ENCODE peak calls at places on chromosomes 11 and 22, in six cellular contexts. C is mesenchymal stem cell; V is breast epithelium; E is CD8-positive, alpha-beta T cell; T is aorta; Y is lung. J is an unnamed sample. For H3K9me3, the result is how much of the 10 kb centered on the place peaks cover.

GRCh38 chr22:41524283-41524682 is 20.0 kb downstream of the POLR3H start:
- DNase-seq in E (no peak), T (peak), Y (peak), V (peak), C (peak), J (no peak)

GRCh38 chr11:105181100-105181499 is 41.5 kb upstream of the CARD18 start:
- DNase-seq in E (no peak), V (no peak), Y (no peak), T (no peak), C (peak), J (peak)

GRCh38 chr11:61579398-61580291 is 1.2 kb downstream of the SYT7 start:
- DNase-seq in Y (no peak), V (no peak), T (no peak), E (no peak), C (no peak), J (no peak)

GRCh38 chr11:12182650-12183511 is 72.5 kb downstream of the MICAL2 start:
- DNase-seq in V (no peak), T (peak), E (no peak), C (peak), Y (peak), J (peak)

GRCh38 chr22:19873138-19873959 is 18.7 kb upstream of the GNB1L start:
- DNase-seq in T (peak), E (no peak), C (no peak), Y (no peak), V (no peak), J (peak)

GRCh38 chr11:102760355-102761035 is 19.9 kb downstream of the MMP10 start:
- DNase-seq in E (no peak), Y (no peak), V (no peak), T (no peak), C (peak), J (peak)

GRCh38 chr22:17222503-17222902 is 3.3 kb upstream of the ADA2 start:
- DNase-seq in C (no peak), V (no peak), Y (no peak), T (no peak), E (no peak), J (no peak)

GRCh38 chr11:91776660-91777059 is 448.0 kb upstream of the FAT3 start:
- DNase-seq in E (no peak), V (no peak), T (no peak), Y (no peak), C (no peak), J (no peak)

GRCh38 chr11:63682045-63682915 is 980 bp downstream of the RTN3 start:
- DNase-seq in V (no peak), T (no peak), Y (no peak), E (no peak), C (peak), J (peak)

GRCh38 chr11:124623861-124624525 is 1.3 kb downstream of the TBRG1 start:
- DNase-seq in E (no peak), C (peak), T (no peak), V (no peak), Y (no peak), J (no peak)

GRCh38 chr11:6667733-6668374 is 12.2 kb upstream of the DCHS1 start:
- DNase-seq in C (peak), T (no peak), Y (no peak), E (no peak), V (no peak), J (no peak)

GRCh38 chr22:35761037-35761436 is 43.4 kb downstream of the APOL5 start:
- DNase-seq in T (no peak), E (no peak), V (no peak), C (no peak), Y (no peak), J (peak)

GRCh38 chr11:65726660-65727059 is 6.1 kb upstream of the RNASEH2C start:
- DNase-seq in E (no peak), Y (no peak), T (no peak), V (no peak), C (no peak), J (no peak)

GRCh38 chr22:29302402-29302680 is 4.1 kb upstream of the GAS2L1 start:
- DNase-seq in V (no peak), T (no peak), Y (no peak), E (no peak), C (no peak), J (no peak)

GRCh38 chr22:48249721-48250268 is 1487.3 kb downstream of the TBC1D22A start:
- DNase-seq in C (no peak), Y (no peak), E (no peak), V (no peak), T (no peak), J (no peak)

GRCh38 chr22:48248901-48249455 is 1486.5 kb downstream of the TBC1D22A start:
- DNase-seq in Y (no peak), V (no peak), C (no peak), T (no peak), E (no peak), J (no peak)

GRCh38 chr22:48250286-48250895 is 1487.9 kb downstream of the TBC1D22A start:
- DNase-seq in V (no peak), E (no peak), Y (no peak), T (no peak), C (no peak), J (no peak)

GRCh38 chr22:48251629-48252028 is 1489.2 kb downstream of the TBC1D22A start:
- DNase-seq in E (no peak), T (no peak), Y (no peak), C (no peak), V (no peak), J (no peak)

DNA sequence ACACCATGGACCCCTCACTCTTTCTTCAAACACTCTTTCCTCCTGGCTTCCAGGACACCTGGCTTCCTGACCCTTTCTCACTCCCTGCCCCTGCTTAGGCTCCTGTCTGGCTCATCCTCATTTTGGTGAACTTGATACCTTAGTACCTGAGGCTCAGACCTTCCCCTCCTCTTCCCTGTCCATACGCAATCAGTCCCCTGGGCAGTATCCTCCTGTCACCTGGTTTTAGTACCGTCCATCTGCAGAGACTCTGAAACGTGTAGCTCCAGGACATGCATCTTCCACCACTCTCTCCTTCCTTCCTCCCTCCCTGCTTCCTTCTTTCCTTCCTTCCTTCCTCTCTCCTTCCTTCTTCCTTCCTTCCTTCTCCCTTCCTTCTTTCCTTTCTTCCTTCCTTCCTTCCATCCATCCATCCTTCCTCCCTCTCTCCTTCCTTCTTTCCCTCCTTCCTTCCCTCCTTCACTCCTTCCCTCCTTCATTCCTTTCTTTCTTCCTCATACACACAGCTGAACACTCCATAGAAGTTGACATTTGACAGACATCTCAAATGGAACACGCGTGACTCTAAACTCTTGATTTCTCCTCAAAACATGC is 1488.6 kb downstream of the TBC1D22A start:
- DNase-seq in T (no peak), E (no peak), Y (no peak), V (no peak), C (no peak), J (no peak)
- H3K9me3 ChIP-seq in T (under half), E (under half), Y (under half), V (under half), C (under half), J (under half)

DNA sequence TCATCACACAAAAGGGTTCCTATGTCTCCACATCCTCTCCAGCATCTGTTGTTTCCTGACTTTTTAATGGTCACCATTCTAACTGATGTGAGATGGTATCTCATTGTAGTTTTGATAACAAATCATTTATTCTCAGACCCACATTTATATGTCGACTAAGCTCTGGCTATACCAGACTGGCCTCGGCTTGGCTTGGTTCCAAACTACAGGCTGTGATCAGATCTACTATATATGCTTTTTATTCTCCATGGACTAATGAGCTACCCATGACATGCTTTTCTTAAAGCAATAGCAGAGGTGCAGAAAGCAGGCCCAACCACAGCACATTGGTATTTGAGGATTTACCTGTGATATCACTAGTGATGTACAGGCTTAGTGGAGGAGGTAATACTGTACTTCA is 139.8 kb upstream of the PGR start:
- DNase-seq in T (no peak), V (no peak), C (no peak), Y (no peak), E (no peak), J (no peak)
- H3K9me3 ChIP-seq in T (under half), V (under half), C (under half), Y (under half), E (under half), J (under half)

DNA sequence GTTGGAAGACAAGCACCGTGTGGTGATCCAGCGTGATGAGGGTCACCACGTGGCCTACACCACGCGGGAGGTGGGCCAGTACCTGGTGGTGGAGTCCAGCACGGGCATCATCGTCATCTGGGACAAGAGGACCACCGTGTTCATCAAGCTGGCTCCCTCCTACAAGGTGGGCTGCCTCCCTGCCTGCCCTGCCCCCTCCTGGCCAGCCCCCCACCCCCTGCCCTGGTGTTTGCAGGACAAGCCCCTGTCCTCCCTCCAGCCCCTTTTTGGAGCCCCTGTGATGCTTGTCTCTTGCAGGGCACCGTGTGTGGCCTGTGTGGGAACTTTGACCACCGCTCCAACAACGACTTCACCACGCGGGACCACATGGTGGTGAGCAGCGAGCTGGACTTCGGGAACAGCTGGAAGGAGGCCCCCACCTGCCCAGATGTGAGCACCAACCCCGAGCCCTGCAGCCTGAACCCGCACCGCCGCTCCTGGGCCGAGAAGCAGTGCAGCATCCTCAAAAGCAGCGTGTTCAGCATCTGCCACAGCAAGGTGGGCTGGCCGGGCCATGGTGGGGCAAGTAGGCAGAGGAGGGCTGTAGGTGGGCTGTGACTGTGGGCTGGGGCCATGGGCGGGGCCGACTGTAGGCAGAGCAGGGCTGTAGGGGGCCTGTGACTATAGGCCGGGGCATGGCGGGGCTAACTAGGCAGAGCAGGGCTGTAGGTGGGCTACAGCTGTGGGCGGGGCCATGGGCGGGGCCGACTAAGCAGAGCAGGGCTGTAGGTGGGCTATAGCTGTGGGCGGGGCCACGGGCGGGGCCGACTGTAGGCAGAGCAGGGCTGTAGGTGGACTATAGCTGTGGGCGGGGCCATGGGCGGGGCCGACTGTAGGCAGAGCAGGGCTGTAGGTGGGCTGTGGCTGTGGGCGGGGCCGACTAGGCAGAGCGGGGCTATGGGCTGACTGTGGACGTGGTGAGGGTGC is 13.6 kb downstream of the MUC2 start:
- DNase-seq in T (peak), C (no peak), Y (no peak), E (no peak), V (no peak), J (peak)
- H3K9me3 ChIP-seq in T (under half), C (under half), Y (under half), E (under half), V (under half), J (under half)

GRCh38 chr22:48432721-48433518 is 1394.8 kb downstream of the BRD1 start:
- DNase-seq in E (no peak), C (no peak), V (no peak), T (peak), Y (no peak), J (no peak)

GRCh38 chr22:48434156-48434867 is 1393.4 kb downstream of the BRD1 start:
- DNase-seq in Y (no peak), V (no peak), E (no peak), T (peak), C (no peak), J (no peak)

GRCh38 chr22:48433647-48434046 is 1394.0 kb downstream of the BRD1 start:
- DNase-seq in Y (no peak), T (peak), C (no peak), V (no peak), E (no peak), J (no peak)

GRCh38 chr22:48436201-48436931 is 1391.3 kb downstream of the BRD1 start:
- DNase-seq in T (no peak), C (no peak), V (no peak), Y (no peak), E (no peak), J (no peak)

DNA sequence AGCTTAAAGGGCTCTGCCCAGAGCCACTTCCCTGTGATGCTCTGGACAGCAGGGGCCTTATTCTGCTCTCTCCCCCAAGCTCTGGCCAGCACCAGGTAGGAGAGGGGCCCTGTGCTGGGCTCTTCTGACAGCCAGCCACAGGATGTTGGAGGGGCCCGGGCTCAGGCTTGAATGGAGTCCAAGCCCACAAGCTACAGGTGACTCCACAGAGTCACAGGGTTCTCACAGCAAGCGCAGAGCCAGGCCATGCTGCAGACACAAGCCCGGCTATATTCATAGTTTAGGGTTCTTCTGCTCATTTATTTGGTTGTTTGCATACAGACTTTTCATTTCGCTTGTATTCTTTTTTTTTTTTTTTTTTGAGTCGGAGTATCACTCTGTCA is 1392.8 kb downstream of the BRD1 start:
- DNase-seq in V (no peak), C (no peak), Y (no peak), E (no peak), T (peak), J (no peak)
- H3K9me3 ChIP-seq in V (under half), C (under half), Y (under half), E (under half), T (under half), J (under half)

GRCh38 chr11:70678931-70679900 is 280.9 kb downstream of the CTTN start:
- DNase-seq in V (no peak), E (no peak), T (no peak), Y (no peak), C (no peak), J (no peak)
- H3K9me3 ChIP-seq in V (under half), E (under half), T (under half), Y (under half), C (under half), J (under half)

GRCh38 chr11:114605370-114605769 is 9.8 kb upstream of the NXPE4 start:
- DNase-seq in E (no peak), C (no peak), T (no peak), V (no peak), Y (no peak), J (no peak)

GRCh38 chr11:114607753-114608459 is 12.3 kb upstream of the NXPE4 start:
- DNase-seq in Y (no peak), E (no peak), C (no peak), T (no peak), V (no peak), J (no peak)

GRCh38 chr11:114604886-114605285 is 9.3 kb upstream of the NXPE4 start:
- DNase-seq in E (no peak), V (no peak), T (no peak), Y (no peak), C (no peak), J (no peak)

GRCh38 chr11:114604179-114604813 is 8.7 kb upstream of the NXPE4 start:
- DNase-seq in Y (no peak), T (no peak), E (no peak), V (no peak), C (no peak), J (no peak)

GRCh38 chr11:114606003-114606801 is 10.6 kb upstream of the NXPE4 start:
- DNase-seq in Y (no peak), C (peak), V (no peak), T (no peak), E (no peak), J (no peak)
- H3K9me3 ChIP-seq in Y (under half), C (under half), V (under half), T (under half), E (under half), J (under half)

DNA sequence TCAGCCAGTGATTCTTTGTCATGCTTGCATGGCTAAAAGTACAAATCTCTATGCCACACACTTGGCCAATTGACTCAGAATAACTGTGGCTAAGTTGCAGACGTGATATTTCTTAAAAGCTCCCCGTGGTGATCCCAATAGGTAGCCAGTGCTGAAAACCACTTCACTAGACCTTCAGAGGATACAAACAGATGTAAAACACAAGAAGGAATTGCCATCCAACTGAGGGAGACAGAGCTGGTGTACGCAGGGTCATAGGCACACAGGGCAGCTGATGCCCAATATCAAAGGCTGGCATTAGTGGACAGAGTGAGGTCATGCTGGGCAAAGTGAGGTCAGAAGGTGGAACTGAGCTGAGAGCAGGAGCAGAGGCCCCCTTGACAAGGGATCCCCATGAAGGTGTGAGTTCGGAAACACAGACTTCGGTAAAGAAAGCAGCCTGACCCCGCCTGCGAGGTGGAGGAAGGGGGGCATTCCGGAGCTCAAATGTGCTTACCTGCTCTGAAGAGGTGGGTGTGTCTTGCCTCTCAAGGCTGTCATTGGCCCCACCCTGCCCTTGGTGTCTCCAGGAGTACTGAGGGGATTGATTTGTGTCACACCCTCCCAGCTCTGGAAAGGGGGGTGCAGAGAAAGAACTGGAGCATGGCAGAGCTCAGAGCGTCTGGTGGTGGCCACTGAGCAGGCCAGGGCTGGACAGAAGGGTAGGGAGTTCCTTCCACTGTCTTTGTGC is 344.9 kb upstream of the B3GAT1 start:
- DNase-seq in V (no peak), C (no peak), T (no peak), E (no peak), Y (peak), J (no peak)
- H3K9me3 ChIP-seq in V (under half), C (under half), T (under half), E (under half), Y (under half), J (under half)

DNA sequence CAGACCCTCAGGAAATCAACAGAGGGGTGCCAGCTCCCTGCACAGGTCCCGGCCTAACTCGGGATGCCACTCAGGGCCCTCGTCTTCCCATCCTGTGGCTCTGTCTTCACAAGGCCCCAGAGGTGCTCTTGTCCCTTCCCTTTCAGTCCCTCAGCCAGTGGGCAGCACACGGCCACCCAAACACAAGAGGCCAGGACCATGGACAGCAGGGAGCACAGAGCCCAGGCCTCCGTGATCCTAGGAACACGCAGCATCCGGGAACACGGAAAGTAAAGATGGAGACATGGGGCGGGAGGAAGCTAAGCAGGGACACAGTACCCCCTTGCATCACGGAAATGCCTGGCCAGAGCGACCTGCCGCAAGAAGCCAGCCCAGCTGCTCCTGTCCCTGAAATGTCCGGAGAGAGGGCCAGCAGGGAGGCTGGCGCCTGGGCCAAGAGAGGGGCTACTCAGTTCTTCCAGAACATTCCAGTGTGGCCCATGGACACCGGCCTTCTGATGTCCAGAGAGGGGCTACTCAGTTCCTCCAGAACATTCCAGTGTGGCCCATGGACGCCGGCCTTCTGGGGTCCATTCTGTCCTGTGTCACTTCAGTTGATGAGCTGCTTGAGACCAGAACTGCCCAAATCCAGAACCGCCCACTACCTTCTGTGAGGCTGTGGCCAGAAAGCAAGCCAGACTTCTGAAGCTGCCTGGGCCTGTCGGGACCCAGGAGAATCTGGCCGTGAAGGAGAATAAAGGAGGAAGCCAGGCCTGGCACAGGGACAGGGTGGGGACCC is 274.0 kb downstream of the BRD1 start:
- DNase-seq in C (no peak), E (no peak), T (peak), Y (no peak), V (no peak), J (peak)
- H3K9me3 ChIP-seq in C (under half), E (under half), T (under half), Y (under half), V (under half), J (under half)